ENCODE peak calls at places on chromosomes 11 and 22, in nine cellular contexts. F is heart right ventricle; A is epithelial cell of esophagus; M is neural crest cell; T is cardiac fibroblast; G is coronary artery; E is CD8-positive, alpha-beta T cell; U is brain microvascular endothelial cell; C is H9. L is an unnamed sample.

GRCh38 chr11:9906043-9906791 is 242.3 kb downstream of the SWAP70 start:
- DNase-seq in F (no peak), A (peak; percentile 92), M (no peak), T (peak; percentile 96), G (no peak), E (no peak), U (peak; percentile 93), C (peak; percentile 45), L (no peak)

GRCh38 chr11:61712911-61713310 is 32.7 kb downstream of the DAGLA start:
- DNase-seq in F (no peak), A (no peak), M (no peak), T (no peak), G (no peak), E (no peak), U (no peak), C (no peak), L (no peak)

GRCh38 chr11:58788355-58789023 is 56.0 kb downstream of the GLYATL2 start:
- DNase-seq in F (no peak), A (peak; percentile 93), M (peak; percentile 5), T (peak; percentile 69), G (no peak), E (peak; percentile 15), U (peak; percentile 27), C (peak; percentile 45), L (no peak)

GRCh38 chr11:102225689-102226562 is 91.4 kb upstream of the BIRC3 start:
- DNase-seq in F (no peak), A (peak; percentile 72), M (no peak), T (peak; percentile 96), G (no peak), E (no peak), U (peak; percentile 97), C (no peak), L (no peak)

GRCh38 chr11:80873309-80873999 is 1432.6 kb upstream of the TENM4 start:
- DNase-seq in F (no peak), A (peak; percentile 84), M (no peak), T (peak; percentile 86), G (no peak), E (no peak), U (peak; percentile 53), C (no peak), L (no peak)

GRCh38 chr11:69883292-69884255 is 64.4 kb upstream of the FGF3 start:
- DNase-seq in F (no peak), A (no peak), M (no peak), T (no peak), G (no peak), E (no peak), U (no peak), C (no peak), L (no peak)

GRCh38 chr11:7143908-7144307 is 55.1 kb downstream of the RBMXL2 start:
- DNase-seq in F (no peak), A (peak; percentile 48), M (no peak), T (peak; percentile 54), G (no peak), E (no peak), U (no peak), C (no peak), L (no peak)

GRCh38 chr11:87038235-87038960 is 664 bp downstream of the TMEM135 start:
- DNase-seq in F (no peak), A (peak; percentile 13), M (no peak), T (peak; percentile 17), G (no peak), E (no peak), U (no peak), C (no peak), L (no peak)

GRCh38 chr11:32829680-32830412 is at the start of gene PRRG4:
- DNase-seq in F (peak; percentile 50), A (peak; percentile 91), M (peak; percentile 23), T (peak; percentile 37), G (peak; percentile 75), E (no peak), U (no peak), C (peak; percentile 63), L (no peak)

GRCh38 chr11:11279956-11280689 is 72.9 kb downstream of the CSNK2A3 start:
- DNase-seq in F (no peak), A (peak; percentile 32), M (no peak), T (peak; percentile 3), G (peak; percentile 46), E (no peak), U (peak; percentile 22), C (peak; percentile 53), L (no peak)

GRCh38 chr11:80103149-80103859 is 662.5 kb upstream of the TENM4 start:
- DNase-seq in F (no peak), A (peak; percentile 84), M (no peak), T (peak; percentile 74), G (no peak), E (no peak), U (peak; percentile 90), C (no peak), L (no peak)

GRCh38 chr11:122267602-122268001 is 151.6 kb upstream of the BLID start:
- DNase-seq in F (no peak), A (peak; percentile 4), M (no peak), T (peak; percentile 3), G (no peak), E (no peak), U (peak; percentile 64), C (no peak), L (no peak)

GRCh38 chr22:36319595-36320497 is 66.9 kb downstream of the APOL1 start:
- DNase-seq in F (no peak), A (no peak), M (no peak), T (no peak), G (no peak), E (no peak), U (no peak), C (no peak), L (no peak)

GRCh38 chr11:38718049-38718448 is 2120.0 kb upstream of the RAG2 start:
- DNase-seq in F (no peak), A (peak; percentile 34), M (no peak), T (peak; percentile 12), G (no peak), E (no peak), U (no peak), C (no peak), L (no peak)

GRCh38 chr11:79702303-79702702 is 261.5 kb upstream of the TENM4 start:
- DNase-seq in F (no peak), A (no peak), M (no peak), T (no peak), G (no peak), E (no peak), U (no peak), C (no peak), L (no peak)

GRCh38 chr11:27694992-27695391 is 5.3 kb downstream of the BDNF start:
- DNase-seq in F (no peak), A (peak; percentile 34), M (no peak), T (peak; percentile 65), G (no peak), E (no peak), U (no peak), C (no peak), L (no peak)
- TF ChIP-seq CTCF in F (no peak), A (peak; percentile 32), M (peak; percentile 67), T (peak; percentile 37), G (no peak), E (no peak), U (peak; percentile 29), C (peak; percentile 63), L (peak; percentile 66)

DNA sequence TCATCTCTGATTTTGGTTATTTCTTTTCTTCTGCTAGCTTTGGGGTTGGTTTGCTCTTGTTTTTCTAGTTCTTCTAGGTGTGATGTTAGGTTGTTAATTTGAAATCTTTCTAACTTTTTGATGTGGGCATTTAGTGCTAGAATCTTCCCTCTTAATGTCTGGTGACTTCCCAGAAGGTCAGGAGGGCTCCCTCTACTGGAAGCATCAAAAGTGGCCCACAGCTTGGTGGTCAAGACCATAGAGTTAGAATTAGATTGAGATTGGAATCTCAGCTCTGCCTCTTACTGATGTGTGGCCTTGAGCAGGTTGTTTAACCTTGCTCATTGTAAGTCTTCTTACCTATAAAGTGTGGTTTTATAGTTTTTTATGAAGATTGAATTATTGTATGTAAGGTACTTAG is 99.3 kb downstream of the FDX1 start:
- DNase-seq in F (no peak), A (peak; percentile 28), M (no peak), T (peak; percentile 51), G (no peak), E (no peak), U (peak; percentile 23), C (no peak), L (no peak)
- TF ChIP-seq CTCF in F (no peak), A (no peak), M (peak; percentile 37), T (peak; percentile 55), G (no peak), E (no peak), U (peak; percentile 65), C (peak; percentile 72), L (no peak)

GRCh38 chr22:23403152-23403719 is 176.9 kb downstream of the IGLL1 start:
- DNase-seq in F (no peak), A (no peak), M (no peak), T (no peak), G (no peak), E (no peak), U (no peak), C (no peak), L (no peak)
- TF ChIP-seq CTCF in F (no peak), A (no peak), M (no peak), T (no peak), G (no peak), E (no peak), U (no peak), C (no peak), L (no peak)

GRCh38 chr11:2702771-2703486 is 3.1 kb upstream of the KCNQ1OT1 start:
- DNase-seq in F (no peak), A (no peak), M (no peak), T (no peak), G (no peak), E (no peak), U (no peak), C (no peak), L (no peak)

GRCh38 chr11:2704896-2705606 is 5.3 kb upstream of the KCNQ1OT1 start:
- DNase-seq in F (no peak), A (no peak), M (no peak), T (no peak), G (no peak), E (no peak), U (no peak), C (no peak), L (no peak)

GRCh38 chr11:2704356-2704755 is 4.6 kb upstream of the KCNQ1OT1 start:
- DNase-seq in F (no peak), A (no peak), M (no peak), T (no peak), G (no peak), E (no peak), U (no peak), C (no peak), L (no peak)

GRCh38 chr11:2701898-2702434 is 2.2 kb upstream of the KCNQ1OT1 start:
- DNase-seq in F (no peak), A (no peak), M (no peak), T (no peak), G (no peak), E (no peak), U (no peak), C (no peak), L (no peak)

DNA sequence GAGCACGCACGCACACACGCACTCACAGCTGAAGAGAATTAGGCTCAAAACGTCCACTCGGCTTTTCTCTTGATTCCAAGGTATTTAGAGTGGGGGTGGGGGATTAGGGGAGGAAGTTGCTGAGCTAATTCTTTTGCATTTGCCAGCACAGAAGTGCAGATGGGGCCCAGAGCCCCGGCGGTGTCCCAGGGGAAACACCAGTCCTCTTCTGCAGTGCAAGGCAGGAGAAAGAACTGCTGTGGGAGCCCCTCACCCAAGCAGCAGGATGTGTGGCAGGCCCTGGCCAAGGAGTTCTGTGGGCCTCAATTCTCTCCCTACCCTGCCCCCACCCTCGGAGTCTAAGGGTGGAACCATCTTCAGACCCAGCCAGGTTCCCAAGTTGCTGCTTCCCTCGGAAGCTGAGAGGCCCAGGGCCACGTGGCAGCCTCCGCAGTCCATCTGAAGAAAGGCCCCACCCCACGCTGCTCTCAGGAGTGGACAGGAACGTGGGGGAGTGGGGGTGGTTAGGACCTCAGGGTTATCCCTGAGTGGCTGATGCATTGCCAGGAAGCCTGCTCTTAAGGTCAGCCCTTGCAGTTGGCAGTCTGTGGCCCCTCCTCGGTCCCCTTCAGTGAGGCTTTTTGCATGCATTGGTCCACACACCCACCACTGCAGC is 3.8 kb upstream of the KCNQ1OT1 start:
- DNase-seq in F (no peak), A (no peak), M (no peak), T (no peak), G (no peak), E (no peak), U (no peak), C (no peak), L (no peak)
- TF ChIP-seq CTCF in F (no peak), A (no peak), M (no peak), T (no peak), G (no peak), E (no peak), U (no peak), C (no peak), L (no peak)